ENCODE peak calls at places on chromosome 2, in ten cellular contexts. One of them, this sample, is unnamed.

GRCh38 chr2:177588671-177589070 is 196.1 kb downstream of the AGPS start:
- DNase-seq in hepatocyte: no peak
- DNase-seq in psoas muscle: no peak
- DNase-seq in endodermal cell: no peak
- DNase-seq in body of pancreas: no peak
- DNase-seq in neural progenitor cell: no peak
- DNase-seq in AG04450: no peak
- DNase-seq in PC-9: no peak
- DNase-seq in Karpas-422: no peak
- DNase-seq in tibial nerve: no peak
- DNase-seq in this sample: no peak

GRCh38 chr2:217804786-217805678 is 197.8 kb downstream of the TNS1 start:
- DNase-seq in Karpas-422: no peak
- DNase-seq in psoas muscle: peak
- DNase-seq in endodermal cell: no peak
- DNase-seq in neural progenitor cell: peak
- DNase-seq in AG04450: no peak
- DNase-seq in PC-9: no peak
- DNase-seq in body of pancreas: no peak
- DNase-seq in hepatocyte: no peak
- DNase-seq in tibial nerve: no peak
- DNase-seq in this sample: no peak

GRCh38 chr2:86223682-86224560 is 24.7 kb downstream of the MRPL35 start:
- DNase-seq in AG04450: no peak
- DNase-seq in neural progenitor cell: peak
- DNase-seq in hepatocyte: no peak
- DNase-seq in psoas muscle: no peak
- DNase-seq in PC-9: no peak
- DNase-seq in body of pancreas: no peak
- DNase-seq in Karpas-422: no peak
- DNase-seq in endodermal cell: no peak
- DNase-seq in tibial nerve: no peak
- DNase-seq in this sample: no peak

GRCh38 chr2:27711804-27712203 is 48.1 kb downstream of the SLC4A1AP start:
- DNase-seq in PC-9: peak
- DNase-seq in psoas muscle: no peak
- DNase-seq in neural progenitor cell: no peak
- DNase-seq in body of pancreas: no peak
- DNase-seq in Karpas-422: no peak
- DNase-seq in hepatocyte: no peak
- DNase-seq in endodermal cell: no peak
- DNase-seq in tibial nerve: no peak
- DNase-seq in AG04450: no peak
- DNase-seq in this sample: no peak

GRCh38 chr2:10048501-10049171 is 5.3 kb downstream of the KLF11 start:
- DNase-seq in hepatocyte: peak
- DNase-seq in neural progenitor cell: peak
- DNase-seq in tibial nerve: no peak
- DNase-seq in AG04450: no peak
- DNase-seq in PC-9: no peak
- DNase-seq in Karpas-422: peak
- DNase-seq in endodermal cell: peak
- DNase-seq in psoas muscle: peak
- DNase-seq in body of pancreas: no peak
- DNase-seq in this sample: no peak

GRCh38 chr2:28552045-28552823 is 56.4 kb downstream of the PLB1 start:
- DNase-seq in neural progenitor cell: no peak
- DNase-seq in psoas muscle: no peak
- DNase-seq in PC-9: peak
- DNase-seq in AG04450: no peak
- DNase-seq in Karpas-422: no peak
- DNase-seq in hepatocyte: no peak
- DNase-seq in body of pancreas: no peak
- DNase-seq in endodermal cell: no peak
- DNase-seq in tibial nerve: no peak
- DNase-seq in this sample: no peak

GRCh38 chr2:235489897-235490296 is 3.9 kb upstream of the AGAP1 start:
- DNase-seq in tibial nerve: no peak
- DNase-seq in AG04450: no peak
- DNase-seq in psoas muscle: no peak
- DNase-seq in Karpas-422: no peak
- DNase-seq in endodermal cell: no peak
- DNase-seq in hepatocyte: no peak
- DNase-seq in body of pancreas: no peak
- DNase-seq in PC-9: no peak
- DNase-seq in neural progenitor cell: no peak
- DNase-seq in this sample: no peak

GRCh38 chr2:119108186-119108585 is 50.4 kb downstream of the C1QL2 start:
- DNase-seq in body of pancreas: no peak
- DNase-seq in Karpas-422: no peak
- DNase-seq in AG04450: no peak
- DNase-seq in psoas muscle: no peak
- DNase-seq in neural progenitor cell: no peak
- DNase-seq in endodermal cell: no peak
- DNase-seq in tibial nerve: no peak
- DNase-seq in hepatocyte: no peak
- DNase-seq in PC-9: no peak
- DNase-seq in this sample: peak

GRCh38 chr2:239661334-239662312 is 260.8 kb upstream of the HDAC4 start:
- DNase-seq in psoas muscle: no peak
- DNase-seq in neural progenitor cell: peak
- DNase-seq in PC-9: no peak
- DNase-seq in hepatocyte: no peak
- DNase-seq in Karpas-422: no peak
- DNase-seq in tibial nerve: no peak
- DNase-seq in endodermal cell: no peak
- DNase-seq in body of pancreas: no peak
- DNase-seq in AG04450: no peak
- DNase-seq in this sample: no peak

GRCh38 chr2:144096531-144096930 is 423.4 kb downstream of the ZEB2 start:
- DNase-seq in PC-9: no peak
- DNase-seq in Karpas-422: no peak
- DNase-seq in endodermal cell: no peak
- DNase-seq in psoas muscle: no peak
- DNase-seq in neural progenitor cell: no peak
- DNase-seq in tibial nerve: no peak
- DNase-seq in AG04450: peak
- DNase-seq in body of pancreas: no peak
- DNase-seq in hepatocyte: no peak
- DNase-seq in this sample: no peak

DNA sequence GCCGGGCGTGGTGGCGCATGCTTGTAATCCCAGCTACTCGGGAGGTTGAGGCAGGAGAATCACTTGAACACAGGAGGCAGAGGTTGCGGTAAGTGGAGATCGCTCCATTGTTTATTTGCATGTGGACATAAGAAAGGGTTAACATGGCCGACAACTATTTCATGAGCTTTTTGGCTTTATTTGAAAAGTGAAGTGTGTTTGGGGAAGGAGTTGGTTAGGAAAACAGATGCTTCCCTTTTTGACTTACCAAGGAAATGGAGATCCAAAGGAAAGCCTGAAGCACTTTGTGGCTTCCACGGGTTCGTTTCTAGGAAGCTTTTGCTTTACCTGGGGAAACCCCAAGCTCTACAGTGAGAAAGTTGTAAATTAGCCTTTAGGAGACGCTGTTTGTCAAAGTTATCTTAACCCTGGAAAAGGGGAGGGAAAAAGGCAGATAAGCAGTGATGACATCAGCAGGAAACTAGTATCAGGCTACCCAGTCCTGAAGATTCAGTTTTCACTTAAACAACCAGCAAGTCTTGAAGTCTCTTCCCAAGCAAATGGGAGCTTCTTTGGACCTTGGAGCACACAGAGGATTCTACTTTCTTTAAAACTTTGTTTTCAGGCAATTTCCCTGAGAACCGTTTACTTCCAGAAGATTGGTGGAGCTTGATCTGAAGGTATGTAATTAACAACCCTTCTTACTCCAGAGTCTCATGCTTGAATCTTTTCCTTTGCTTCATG is at the start of gene CASP10:
- DNase-seq in PC-9: peak
- DNase-seq in endodermal cell: peak
- DNase-seq in psoas muscle: no peak
- DNase-seq in AG04450: no peak
- DNase-seq in Karpas-422: peak
- DNase-seq in neural progenitor cell: peak
- DNase-seq in body of pancreas: peak
- DNase-seq in tibial nerve: no peak
- DNase-seq in hepatocyte: peak
- DNase-seq in this sample: no peak
- H3K4me3 ChIP-seq in PC-9: peak
- H3K4me3 ChIP-seq in endodermal cell: peak
- H3K4me3 ChIP-seq in psoas muscle: peak
- H3K4me3 ChIP-seq in AG04450: peak
- H3K4me3 ChIP-seq in Karpas-422: peak
- H3K4me3 ChIP-seq in neural progenitor cell: no peak
- H3K4me3 ChIP-seq in body of pancreas: peak
- H3K4me3 ChIP-seq in tibial nerve: peak
- H3K4me3 ChIP-seq in hepatocyte: peak
- H3K4me3 ChIP-seq in this sample: peak

DNA sequence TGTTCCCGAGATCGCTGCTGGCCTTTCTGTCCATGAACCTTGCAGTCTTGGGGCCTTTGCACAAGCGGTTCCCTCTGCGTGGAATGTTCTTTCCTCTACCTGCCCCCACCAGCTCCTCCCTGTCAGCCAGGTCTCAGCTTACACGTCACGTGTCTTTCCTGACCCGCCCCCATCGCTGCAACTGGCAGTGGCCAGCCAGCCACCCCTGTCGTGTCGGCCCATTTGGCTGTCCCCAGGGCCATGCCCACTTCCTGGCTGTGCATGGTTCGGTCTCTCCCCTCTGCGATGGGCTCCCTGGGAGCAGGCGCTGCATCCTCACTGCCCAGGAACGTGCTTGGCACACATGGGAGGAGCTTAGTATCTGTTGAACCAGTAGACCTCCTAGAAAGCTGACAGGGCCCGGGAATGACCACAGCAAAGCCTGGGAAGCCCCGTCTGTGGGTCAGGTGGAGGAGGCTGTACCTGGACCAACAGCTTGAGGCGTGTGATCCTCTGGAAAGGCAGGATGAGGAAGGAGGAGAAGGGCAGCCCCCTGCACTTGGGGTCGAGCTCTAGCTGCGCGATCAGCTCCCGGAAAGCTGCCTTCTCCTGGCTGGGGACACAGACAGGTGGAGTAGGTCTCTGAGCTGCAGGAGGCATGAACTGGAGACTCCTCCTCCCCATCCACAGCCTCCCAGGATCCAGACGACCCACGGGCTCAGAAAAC is 21.0 kb downstream of the SNORC start:
- DNase-seq in psoas muscle: peak
- DNase-seq in hepatocyte: peak
- DNase-seq in neural progenitor cell: peak
- DNase-seq in body of pancreas: peak
- DNase-seq in tibial nerve: no peak
- DNase-seq in Karpas-422: no peak
- DNase-seq in endodermal cell: peak
- DNase-seq in AG04450: no peak
- DNase-seq in PC-9: peak
- DNase-seq in this sample: peak
- H3K27ac ChIP-seq in psoas muscle: peak
- H3K27ac ChIP-seq in hepatocyte: no peak
- H3K27ac ChIP-seq in neural progenitor cell: no peak
- H3K27ac ChIP-seq in body of pancreas: peak
- H3K27ac ChIP-seq in tibial nerve: peak
- H3K27ac ChIP-seq in Karpas-422: no peak
- H3K27ac ChIP-seq in endodermal cell: no peak
- H3K27ac ChIP-seq in AG04450: no peak
- H3K27ac ChIP-seq in PC-9: no peak
- H3K27ac ChIP-seq in this sample: no peak

GRCh38 chr2:69828913-69829242 is 582 bp upstream of the GMCL1 start:
- DNase-seq in AG04450: no peak
- DNase-seq in PC-9: no peak
- DNase-seq in body of pancreas: no peak
- DNase-seq in endodermal cell: no peak
- DNase-seq in tibial nerve: no peak
- DNase-seq in hepatocyte: no peak
- DNase-seq in Karpas-422: no peak
- DNase-seq in neural progenitor cell: no peak
- DNase-seq in psoas muscle: no peak
- DNase-seq in this sample: no peak

GRCh38 chr2:69833752-69834151 is 4.3 kb downstream of the GMCL1 start:
- DNase-seq in neural progenitor cell: no peak
- DNase-seq in endodermal cell: no peak
- DNase-seq in psoas muscle: no peak
- DNase-seq in hepatocyte: no peak
- DNase-seq in body of pancreas: no peak
- DNase-seq in tibial nerve: no peak
- DNase-seq in PC-9: no peak
- DNase-seq in AG04450: no peak
- DNase-seq in Karpas-422: no peak
- DNase-seq in this sample: no peak

GRCh38 chr2:69830045-69830905 is 815 bp downstream of the GMCL1 start:
- DNase-seq in body of pancreas: peak
- DNase-seq in neural progenitor cell: peak
- DNase-seq in AG04450: no peak
- DNase-seq in Karpas-422: peak
- DNase-seq in tibial nerve: no peak
- DNase-seq in endodermal cell: peak
- DNase-seq in hepatocyte: peak
- DNase-seq in PC-9: no peak
- DNase-seq in psoas muscle: peak
- DNase-seq in this sample: peak

GRCh38 chr2:69829243-69830044 is at the start of gene GMCL1:
- DNase-seq in hepatocyte: peak
- DNase-seq in endodermal cell: peak
- DNase-seq in tibial nerve: peak
- DNase-seq in Karpas-422: peak
- DNase-seq in neural progenitor cell: peak
- DNase-seq in AG04450: peak
- DNase-seq in psoas muscle: peak
- DNase-seq in PC-9: peak
- DNase-seq in body of pancreas: peak
- DNase-seq in this sample: peak

GRCh38 chr2:69831354-69831905 is 2.0 kb downstream of the GMCL1 start:
- DNase-seq in PC-9: no peak
- DNase-seq in hepatocyte: no peak
- DNase-seq in neural progenitor cell: no peak
- DNase-seq in body of pancreas: no peak
- DNase-seq in Karpas-422: no peak
- DNase-seq in endodermal cell: no peak
- DNase-seq in AG04450: no peak
- DNase-seq in psoas muscle: no peak
- DNase-seq in tibial nerve: no peak
- DNase-seq in this sample: no peak
- H3K4me3 ChIP-seq in PC-9: no peak
- H3K4me3 ChIP-seq in hepatocyte: peak
- H3K4me3 ChIP-seq in neural progenitor cell: peak
- H3K4me3 ChIP-seq in body of pancreas: no peak
- H3K4me3 ChIP-seq in Karpas-422: peak
- H3K4me3 ChIP-seq in endodermal cell: peak
- H3K4me3 ChIP-seq in AG04450: no peak
- H3K4me3 ChIP-seq in psoas muscle: peak
- H3K4me3 ChIP-seq in tibial nerve: no peak
- H3K4me3 ChIP-seq in this sample: no peak

DNA sequence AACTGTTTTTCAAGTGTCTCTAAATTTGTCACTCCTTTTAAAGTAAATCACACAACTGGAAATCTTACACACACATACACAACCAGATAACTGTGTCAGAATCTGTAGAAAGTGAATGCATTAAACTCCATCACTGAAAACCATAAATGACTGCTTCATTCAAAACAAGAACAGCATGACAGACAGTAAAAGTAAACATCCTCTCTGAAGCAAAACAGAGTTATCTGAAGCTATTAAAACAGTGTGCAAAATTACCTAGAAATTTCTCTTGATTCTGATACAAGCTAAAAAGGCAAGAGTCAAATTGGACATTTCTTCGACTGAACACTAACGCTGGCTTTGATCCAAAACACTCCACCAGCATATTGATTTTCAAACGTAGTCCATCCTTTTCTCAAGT is 128.7 kb upstream of the ITGB6 start:
- DNase-seq in Karpas-422: no peak
- DNase-seq in AG04450: no peak
- DNase-seq in hepatocyte: no peak
- DNase-seq in body of pancreas: no peak
- DNase-seq in psoas muscle: no peak
- DNase-seq in neural progenitor cell: no peak
- DNase-seq in endodermal cell: no peak
- DNase-seq in PC-9: no peak
- DNase-seq in tibial nerve: no peak
- DNase-seq in this sample: no peak
- H3K27ac ChIP-seq in Karpas-422: no peak
- H3K27ac ChIP-seq in AG04450: no peak
- H3K27ac ChIP-seq in hepatocyte: no peak
- H3K27ac ChIP-seq in body of pancreas: no peak
- H3K27ac ChIP-seq in psoas muscle: no peak
- H3K27ac ChIP-seq in neural progenitor cell: no peak
- H3K27ac ChIP-seq in endodermal cell: no peak
- H3K27ac ChIP-seq in PC-9: no peak
- H3K27ac ChIP-seq in tibial nerve: no peak
- H3K27ac ChIP-seq in this sample: peak